ENCODE peak calls at places on chromosomes 11 and 22, in seven cellular contexts. One of them, this sample, is unnamed.

GRCh38 chr11:104645276-104646018 is 252.8 kb downstream of the CASP12 start:
- DNase-seq in EL: no peak
- DNase-seq in NCI-H82: peak
- DNase-seq in naive thymus-derived CD8-positive, alpha-beta T cell: no peak
- DNase-seq in stimulated activated CD8-positive, alpha-beta memory T cell treated with anti-CD3 and anti-CD28 coated beads, Interleukin-15, amount 100 ng/mL, for 1 hour: no peak
- DNase-seq in non-pigmented ciliary epithelial cell: no peak
- DNase-seq in AG09309: no peak
- DNase-seq in this sample: no peak

GRCh38 chr22:38504731-38505594 is 1.1 kb downstream of the DDX17 start:
- DNase-seq in EL: peak
- DNase-seq in NCI-H82: peak
- DNase-seq in naive thymus-derived CD8-positive, alpha-beta T cell: peak
- DNase-seq in stimulated activated CD8-positive, alpha-beta memory T cell treated with anti-CD3 and anti-CD28 coated beads, Interleukin-15, amount 100 ng/mL, for 1 hour: no peak
- DNase-seq in non-pigmented ciliary epithelial cell: no peak
- DNase-seq in AG09309: no peak
- DNase-seq in this sample: no peak

GRCh38 chr11:70244698-70245097 is 25.8 kb upstream of the PPFIA1 start:
- DNase-seq in EL: peak
- DNase-seq in NCI-H82: no peak
- DNase-seq in naive thymus-derived CD8-positive, alpha-beta T cell: no peak
- DNase-seq in stimulated activated CD8-positive, alpha-beta memory T cell treated with anti-CD3 and anti-CD28 coated beads, Interleukin-15, amount 100 ng/mL, for 1 hour: no peak
- DNase-seq in non-pigmented ciliary epithelial cell: peak
- DNase-seq in AG09309: peak
- DNase-seq in this sample: peak

GRCh38 chr22:31929126-31929928 is 15.0 kb upstream of the YWHAH start:
- DNase-seq in EL: no peak
- DNase-seq in NCI-H82: peak
- DNase-seq in naive thymus-derived CD8-positive, alpha-beta T cell: no peak
- DNase-seq in stimulated activated CD8-positive, alpha-beta memory T cell treated with anti-CD3 and anti-CD28 coated beads, Interleukin-15, amount 100 ng/mL, for 1 hour: no peak
- DNase-seq in non-pigmented ciliary epithelial cell: no peak
- DNase-seq in AG09309: no peak
- DNase-seq in this sample: no peak

GRCh38 chr11:86183694-86184093 is 60.9 kb upstream of the EED start:
- DNase-seq in EL: peak
- DNase-seq in NCI-H82: peak
- DNase-seq in naive thymus-derived CD8-positive, alpha-beta T cell: no peak
- DNase-seq in stimulated activated CD8-positive, alpha-beta memory T cell treated with anti-CD3 and anti-CD28 coated beads, Interleukin-15, amount 100 ng/mL, for 1 hour: no peak
- DNase-seq in non-pigmented ciliary epithelial cell: no peak
- DNase-seq in AG09309: no peak
- DNase-seq in this sample: no peak

GRCh38 chr11:45060707-45061106 is 85.7 kb upstream of the PRDM11 start:
- DNase-seq in EL: no peak
- DNase-seq in NCI-H82: no peak
- DNase-seq in naive thymus-derived CD8-positive, alpha-beta T cell: no peak
- DNase-seq in stimulated activated CD8-positive, alpha-beta memory T cell treated with anti-CD3 and anti-CD28 coated beads, Interleukin-15, amount 100 ng/mL, for 1 hour: no peak
- DNase-seq in non-pigmented ciliary epithelial cell: no peak
- DNase-seq in AG09309: no peak
- DNase-seq in this sample: peak

GRCh38 chr11:56152333-56152732 is 7.8 kb downstream of the OR8K5 start:
- DNase-seq in EL: no peak
- DNase-seq in NCI-H82: no peak
- DNase-seq in naive thymus-derived CD8-positive, alpha-beta T cell: no peak
- DNase-seq in stimulated activated CD8-positive, alpha-beta memory T cell treated with anti-CD3 and anti-CD28 coated beads, Interleukin-15, amount 100 ng/mL, for 1 hour: no peak
- DNase-seq in non-pigmented ciliary epithelial cell: no peak
- DNase-seq in AG09309: no peak
- DNase-seq in this sample: no peak

GRCh38 chr11:126194121-126194543 is 17.3 kb downstream of the RPUSD4 start:
- DNase-seq in EL: peak
- DNase-seq in NCI-H82: peak
- DNase-seq in naive thymus-derived CD8-positive, alpha-beta T cell: no peak
- DNase-seq in stimulated activated CD8-positive, alpha-beta memory T cell treated with anti-CD3 and anti-CD28 coated beads, Interleukin-15, amount 100 ng/mL, for 1 hour: no peak
- DNase-seq in non-pigmented ciliary epithelial cell: peak
- DNase-seq in AG09309: no peak
- DNase-seq in this sample: peak

GRCh38 chr11:122007611-122008071 is 108.4 kb downstream of the BLID start:
- DNase-seq in EL: no peak
- DNase-seq in NCI-H82: no peak
- DNase-seq in naive thymus-derived CD8-positive, alpha-beta T cell: no peak
- DNase-seq in stimulated activated CD8-positive, alpha-beta memory T cell treated with anti-CD3 and anti-CD28 coated beads, Interleukin-15, amount 100 ng/mL, for 1 hour: no peak
- DNase-seq in non-pigmented ciliary epithelial cell: no peak
- DNase-seq in AG09309: no peak
- DNase-seq in this sample: no peak

GRCh38 chr11:109522116-109522755 is 100.2 kb downstream of the C11orf87 start:
- DNase-seq in EL: no peak
- DNase-seq in NCI-H82: no peak
- DNase-seq in naive thymus-derived CD8-positive, alpha-beta T cell: no peak
- DNase-seq in stimulated activated CD8-positive, alpha-beta memory T cell treated with anti-CD3 and anti-CD28 coated beads, Interleukin-15, amount 100 ng/mL, for 1 hour: no peak
- DNase-seq in non-pigmented ciliary epithelial cell: no peak
- DNase-seq in AG09309: no peak
- DNase-seq in this sample: no peak

GRCh38 chr11:99257131-99257530 is 236.4 kb downstream of the CNTN5 start:
- DNase-seq in EL: no peak
- DNase-seq in NCI-H82: no peak
- DNase-seq in naive thymus-derived CD8-positive, alpha-beta T cell: no peak
- DNase-seq in stimulated activated CD8-positive, alpha-beta memory T cell treated with anti-CD3 and anti-CD28 coated beads, Interleukin-15, amount 100 ng/mL, for 1 hour: no peak
- DNase-seq in non-pigmented ciliary epithelial cell: no peak
- DNase-seq in AG09309: no peak
- DNase-seq in this sample: peak

GRCh38 chr11:86888164-86888977 is 66.8 kb downstream of the FZD4 start:
- DNase-seq in EL: peak
- DNase-seq in NCI-H82: no peak
- DNase-seq in naive thymus-derived CD8-positive, alpha-beta T cell: no peak
- DNase-seq in stimulated activated CD8-positive, alpha-beta memory T cell treated with anti-CD3 and anti-CD28 coated beads, Interleukin-15, amount 100 ng/mL, for 1 hour: no peak
- DNase-seq in non-pigmented ciliary epithelial cell: peak
- DNase-seq in AG09309: peak
- DNase-seq in this sample: no peak

GRCh38 chr22:33835196-33835788 is 85.0 kb downstream of the LARGE1 start:
- DNase-seq in EL: no peak
- DNase-seq in NCI-H82: peak
- DNase-seq in naive thymus-derived CD8-positive, alpha-beta T cell: no peak
- DNase-seq in stimulated activated CD8-positive, alpha-beta memory T cell treated with anti-CD3 and anti-CD28 coated beads, Interleukin-15, amount 100 ng/mL, for 1 hour: no peak
- DNase-seq in non-pigmented ciliary epithelial cell: no peak
- DNase-seq in AG09309: no peak
- DNase-seq in this sample: no peak

GRCh38 chr11:131079036-131079435 is 162.8 kb upstream of the SNX19 start:
- DNase-seq in EL: peak
- DNase-seq in NCI-H82: no peak
- DNase-seq in naive thymus-derived CD8-positive, alpha-beta T cell: no peak
- DNase-seq in stimulated activated CD8-positive, alpha-beta memory T cell treated with anti-CD3 and anti-CD28 coated beads, Interleukin-15, amount 100 ng/mL, for 1 hour: no peak
- DNase-seq in non-pigmented ciliary epithelial cell: no peak
- DNase-seq in AG09309: peak
- DNase-seq in this sample: no peak

GRCh38 chr11:71178076-71178475 is 74.3 kb downstream of the SHANK2 start:
- DNase-seq in EL: no peak
- DNase-seq in NCI-H82: no peak
- DNase-seq in naive thymus-derived CD8-positive, alpha-beta T cell: no peak
- DNase-seq in stimulated activated CD8-positive, alpha-beta memory T cell treated with anti-CD3 and anti-CD28 coated beads, Interleukin-15, amount 100 ng/mL, for 1 hour: no peak
- DNase-seq in non-pigmented ciliary epithelial cell: no peak
- DNase-seq in AG09309: no peak
- DNase-seq in this sample: peak

GRCh38 chr22:46008291-46008690 is 31.3 kb upstream of the WNT7B start:
- DNase-seq in EL: peak
- DNase-seq in NCI-H82: no peak
- DNase-seq in naive thymus-derived CD8-positive, alpha-beta T cell: no peak
- DNase-seq in stimulated activated CD8-positive, alpha-beta memory T cell treated with anti-CD3 and anti-CD28 coated beads, Interleukin-15, amount 100 ng/mL, for 1 hour: no peak
- DNase-seq in non-pigmented ciliary epithelial cell: no peak
- DNase-seq in AG09309: no peak
- DNase-seq in this sample: no peak

GRCh38 chr11:30775123-30775522 is 189.0 kb upstream of the MPPED2 start:
- DNase-seq in EL: no peak
- DNase-seq in NCI-H82: peak
- DNase-seq in naive thymus-derived CD8-positive, alpha-beta T cell: no peak
- DNase-seq in stimulated activated CD8-positive, alpha-beta memory T cell treated with anti-CD3 and anti-CD28 coated beads, Interleukin-15, amount 100 ng/mL, for 1 hour: no peak
- DNase-seq in non-pigmented ciliary epithelial cell: no peak
- DNase-seq in AG09309: no peak
- DNase-seq in this sample: no peak

GRCh38 chr22:21698430-21699329 is 32.9 kb downstream of the PPIL2 start:
- DNase-seq in EL: peak
- DNase-seq in NCI-H82: peak
- DNase-seq in naive thymus-derived CD8-positive, alpha-beta T cell: no peak
- DNase-seq in stimulated activated CD8-positive, alpha-beta memory T cell treated with anti-CD3 and anti-CD28 coated beads, Interleukin-15, amount 100 ng/mL, for 1 hour: no peak
- DNase-seq in non-pigmented ciliary epithelial cell: no peak
- DNase-seq in AG09309: no peak
- DNase-seq in this sample: no peak

GRCh38 chr11:7525424-7525823 is 11.6 kb downstream of the PPFIBP2 start:
- DNase-seq in EL: no peak
- DNase-seq in NCI-H82: no peak
- DNase-seq in naive thymus-derived CD8-positive, alpha-beta T cell: no peak
- DNase-seq in stimulated activated CD8-positive, alpha-beta memory T cell treated with anti-CD3 and anti-CD28 coated beads, Interleukin-15, amount 100 ng/mL, for 1 hour: no peak
- DNase-seq in non-pigmented ciliary epithelial cell: no peak
- DNase-seq in AG09309: no peak
- DNase-seq in this sample: no peak

GRCh38 chr22:44676441-44677298 is 25.3 kb upstream of the PRR5 start:
- DNase-seq in EL: no peak
- DNase-seq in NCI-H82: no peak
- DNase-seq in naive thymus-derived CD8-positive, alpha-beta T cell: no peak
- DNase-seq in stimulated activated CD8-positive, alpha-beta memory T cell treated with anti-CD3 and anti-CD28 coated beads, Interleukin-15, amount 100 ng/mL, for 1 hour: no peak
- DNase-seq in non-pigmented ciliary epithelial cell: no peak
- DNase-seq in AG09309: no peak
- DNase-seq in this sample: no peak

GRCh38 chr22:24994070-24994763 is 41.7 kb downstream of the KIAA1671 start:
- DNase-seq in EL: peak
- DNase-seq in NCI-H82: peak
- DNase-seq in naive thymus-derived CD8-positive, alpha-beta T cell: no peak
- DNase-seq in stimulated activated CD8-positive, alpha-beta memory T cell treated with anti-CD3 and anti-CD28 coated beads, Interleukin-15, amount 100 ng/mL, for 1 hour: no peak
- DNase-seq in non-pigmented ciliary epithelial cell: no peak
- DNase-seq in AG09309: no peak
- DNase-seq in this sample: peak

GRCh38 chr22:25160120-25160996 is 39.3 kb upstream of the CRYBB3 start:
- DNase-seq in EL: no peak
- DNase-seq in NCI-H82: no peak
- DNase-seq in naive thymus-derived CD8-positive, alpha-beta T cell: no peak
- DNase-seq in stimulated activated CD8-positive, alpha-beta memory T cell treated with anti-CD3 and anti-CD28 coated beads, Interleukin-15, amount 100 ng/mL, for 1 hour: no peak
- DNase-seq in non-pigmented ciliary epithelial cell: no peak
- DNase-seq in AG09309: no peak
- DNase-seq in this sample: no peak

GRCh38 chr11:34395916-34396555 is 38.2 kb upstream of the ABTB2 start:
- DNase-seq in EL: peak
- DNase-seq in NCI-H82: no peak
- DNase-seq in naive thymus-derived CD8-positive, alpha-beta T cell: no peak
- DNase-seq in stimulated activated CD8-positive, alpha-beta memory T cell treated with anti-CD3 and anti-CD28 coated beads, Interleukin-15, amount 100 ng/mL, for 1 hour: no peak
- DNase-seq in non-pigmented ciliary epithelial cell: peak
- DNase-seq in AG09309: peak
- DNase-seq in this sample: peak

GRCh38 chr22:49324527-49325491 is 502.9 kb downstream of the BRD1 start:
- DNase-seq in EL: no peak
- DNase-seq in NCI-H82: no peak
- DNase-seq in naive thymus-derived CD8-positive, alpha-beta T cell: peak
- DNase-seq in stimulated activated CD8-positive, alpha-beta memory T cell treated with anti-CD3 and anti-CD28 coated beads, Interleukin-15, amount 100 ng/mL, for 1 hour: no peak
- DNase-seq in non-pigmented ciliary epithelial cell: no peak
- DNase-seq in AG09309: no peak
- DNase-seq in this sample: no peak

GRCh38 chr11:119335091-119335654 is 846 bp downstream of the RNF26 start:
- DNase-seq in EL: no peak
- DNase-seq in NCI-H82: no peak
- DNase-seq in naive thymus-derived CD8-positive, alpha-beta T cell: no peak
- DNase-seq in stimulated activated CD8-positive, alpha-beta memory T cell treated with anti-CD3 and anti-CD28 coated beads, Interleukin-15, amount 100 ng/mL, for 1 hour: no peak
- DNase-seq in non-pigmented ciliary epithelial cell: no peak
- DNase-seq in AG09309: no peak
- DNase-seq in this sample: no peak

GRCh38 chr11:116115801-116116200 is 611.6 kb upstream of the CADM1 start:
- DNase-seq in EL: no peak
- DNase-seq in NCI-H82: no peak
- DNase-seq in naive thymus-derived CD8-positive, alpha-beta T cell: no peak
- DNase-seq in stimulated activated CD8-positive, alpha-beta memory T cell treated with anti-CD3 and anti-CD28 coated beads, Interleukin-15, amount 100 ng/mL, for 1 hour: no peak
- DNase-seq in non-pigmented ciliary epithelial cell: no peak
- DNase-seq in AG09309: no peak
- DNase-seq in this sample: no peak

GRCh38 chr11:115324569-115325432 is 179.4 kb downstream of the CADM1 start:
- DNase-seq in EL: peak
- DNase-seq in NCI-H82: peak
- DNase-seq in naive thymus-derived CD8-positive, alpha-beta T cell: no peak
- DNase-seq in stimulated activated CD8-positive, alpha-beta memory T cell treated with anti-CD3 and anti-CD28 coated beads, Interleukin-15, amount 100 ng/mL, for 1 hour: peak
- DNase-seq in non-pigmented ciliary epithelial cell: no peak
- DNase-seq in AG09309: peak
- DNase-seq in this sample: peak

GRCh38 chr11:1345752-1346513 is 36.5 kb upstream of the TOLLIP start:
- DNase-seq in EL: no peak
- DNase-seq in NCI-H82: no peak
- DNase-seq in naive thymus-derived CD8-positive, alpha-beta T cell: no peak
- DNase-seq in stimulated activated CD8-positive, alpha-beta memory T cell treated with anti-CD3 and anti-CD28 coated beads, Interleukin-15, amount 100 ng/mL, for 1 hour: no peak
- DNase-seq in non-pigmented ciliary epithelial cell: no peak
- DNase-seq in AG09309: no peak
- DNase-seq in this sample: no peak

GRCh38 chr22:49960967-49961600 is 512 bp downstream of the PIM3 start:
- DNase-seq in EL: peak
- DNase-seq in NCI-H82: peak
- DNase-seq in naive thymus-derived CD8-positive, alpha-beta T cell: peak
- DNase-seq in stimulated activated CD8-positive, alpha-beta memory T cell treated with anti-CD3 and anti-CD28 coated beads, Interleukin-15, amount 100 ng/mL, for 1 hour: no peak
- DNase-seq in non-pigmented ciliary epithelial cell: no peak
- DNase-seq in AG09309: no peak
- DNase-seq in this sample: peak

GRCh38 chr22:31346733-31347250 is 646 bp upstream of the PATZ1 start:
- DNase-seq in EL: peak
- DNase-seq in NCI-H82: peak
- DNase-seq in naive thymus-derived CD8-positive, alpha-beta T cell: peak
- DNase-seq in stimulated activated CD8-positive, alpha-beta memory T cell treated with anti-CD3 and anti-CD28 coated beads, Interleukin-15, amount 100 ng/mL, for 1 hour: no peak
- DNase-seq in non-pigmented ciliary epithelial cell: no peak
- DNase-seq in AG09309: no peak
- DNase-seq in this sample: peak

GRCh38 chr22:23457586-23457985 is 122.5 kb downstream of the IGLL1 start:
- DNase-seq in EL: no peak
- DNase-seq in NCI-H82: no peak
- DNase-seq in naive thymus-derived CD8-positive, alpha-beta T cell: no peak
- DNase-seq in stimulated activated CD8-positive, alpha-beta memory T cell treated with anti-CD3 and anti-CD28 coated beads, Interleukin-15, amount 100 ng/mL, for 1 hour: no peak
- DNase-seq in non-pigmented ciliary epithelial cell: no peak
- DNase-seq in AG09309: no peak
- DNase-seq in this sample: no peak

GRCh38 chr11:63833048-63833447 is 5.9 kb upstream of the MARK2 start:
- DNase-seq in EL: no peak
- DNase-seq in NCI-H82: no peak
- DNase-seq in naive thymus-derived CD8-positive, alpha-beta T cell: no peak
- DNase-seq in stimulated activated CD8-positive, alpha-beta memory T cell treated with anti-CD3 and anti-CD28 coated beads, Interleukin-15, amount 100 ng/mL, for 1 hour: no peak
- DNase-seq in non-pigmented ciliary epithelial cell: no peak
- DNase-seq in AG09309: no peak
- DNase-seq in this sample: no peak

GRCh38 chr11:93013646-93014045 is 44.2 kb downstream of the MTNR1B start:
- DNase-seq in EL: no peak
- DNase-seq in NCI-H82: no peak
- DNase-seq in naive thymus-derived CD8-positive, alpha-beta T cell: no peak
- DNase-seq in stimulated activated CD8-positive, alpha-beta memory T cell treated with anti-CD3 and anti-CD28 coated beads, Interleukin-15, amount 100 ng/mL, for 1 hour: no peak
- DNase-seq in non-pigmented ciliary epithelial cell: no peak
- DNase-seq in AG09309: no peak
- DNase-seq in this sample: no peak

GRCh38 chr11:57597461-57597892 is at the start of gene SERPING1:
- DNase-seq in EL: no peak
- DNase-seq in NCI-H82: no peak
- DNase-seq in naive thymus-derived CD8-positive, alpha-beta T cell: no peak
- DNase-seq in stimulated activated CD8-positive, alpha-beta memory T cell treated with anti-CD3 and anti-CD28 coated beads, Interleukin-15, amount 100 ng/mL, for 1 hour: no peak
- DNase-seq in non-pigmented ciliary epithelial cell: no peak
- DNase-seq in AG09309: no peak
- DNase-seq in this sample: no peak

GRCh38 chr11:95487391-95487790 is 256.4 kb upstream of the SESN3 start:
- DNase-seq in EL: no peak
- DNase-seq in NCI-H82: no peak
- DNase-seq in naive thymus-derived CD8-positive, alpha-beta T cell: no peak
- DNase-seq in stimulated activated CD8-positive, alpha-beta memory T cell treated with anti-CD3 and anti-CD28 coated beads, Interleukin-15, amount 100 ng/mL, for 1 hour: no peak
- DNase-seq in non-pigmented ciliary epithelial cell: no peak
- DNase-seq in AG09309: no peak
- DNase-seq in this sample: no peak

GRCh38 chr11:130246719-130247118 is 68.0 kb downstream of the ZBTB44 start:
- DNase-seq in EL: peak
- DNase-seq in NCI-H82: no peak
- DNase-seq in naive thymus-derived CD8-positive, alpha-beta T cell: no peak
- DNase-seq in stimulated activated CD8-positive, alpha-beta memory T cell treated with anti-CD3 and anti-CD28 coated beads, Interleukin-15, amount 100 ng/mL, for 1 hour: no peak
- DNase-seq in non-pigmented ciliary epithelial cell: no peak
- DNase-seq in AG09309: no peak
- DNase-seq in this sample: peak